ENCODE peak calls at places on chromosomes 3 and 15, in seven cellular contexts. L, T, R, P, J, C and M are unnamed samples.

GRCh38 chr3:101676765-101677435 is at the start of gene ZBTB11:
- DNase-seq in L (peak), T (peak), R (peak), P (peak), J (peak), C (peak), M (peak)

GRCh38 chr3:14296352-14296751 is 106.1 kb upstream of the SLC6A6 start:
- DNase-seq in L (no peak), T (no peak), R (no peak), P (no peak), J (no peak), C (no peak), M (no peak)

GRCh38 chr15:100309984-100310291 is 31.8 kb downstream of the ADAMTS17 start:
- DNase-seq in L (no peak), T (no peak), R (no peak), P (no peak), J (no peak), C (peak), M (no peak)

GRCh38 chr15:80660114-80660513 is 35.0 kb upstream of the ABHD17C start:
- DNase-seq in L (no peak), T (peak), R (no peak), P (peak), J (no peak), C (peak), M (no peak)

GRCh38 chr3:99232696-99233095 is 331.2 kb upstream of the DCBLD2 start:
- DNase-seq in L (no peak), T (no peak), R (no peak), P (no peak), J (no peak), C (no peak), M (no peak)

GRCh38 chr15:51171578-51171932 is 76.8 kb upstream of the TNFAIP8L3 start:
- DNase-seq in L (no peak), T (no peak), R (no peak), P (no peak), J (no peak), C (no peak), M (no peak)

GRCh38 chr3:188232676-188233075 is 78.7 kb downstream of the LPP start:
- DNase-seq in L (no peak), T (no peak), R (no peak), P (no peak), J (no peak), C (no peak), M (no peak)

GRCh38 chr15:84715442-84716035 is 400 bp downstream of the SEC11A start:
- DNase-seq in L (no peak), T (no peak), R (peak), P (no peak), J (peak), C (peak), M (no peak)

GRCh38 chr3:8191406-8191805 is 310.2 kb upstream of the LMCD1 start:
- DNase-seq in L (no peak), T (no peak), R (no peak), P (no peak), J (no peak), C (no peak), M (no peak)

GRCh38 chr3:170689218-170689874 is 103.5 kb upstream of the SLC7A14 start:
- DNase-seq in L (no peak), T (peak), R (no peak), P (peak), J (no peak), C (no peak), M (no peak)

GRCh38 chr3:66435988-66436387 is 64.8 kb downstream of the LRIG1 start:
- DNase-seq in L (no peak), T (no peak), R (no peak), P (no peak), J (no peak), C (no peak), M (no peak)

GRCh38 chr15:64858136-64858535 is 16.4 kb downstream of the PLEKHO2 start:
- DNase-seq in L (no peak), T (no peak), R (no peak), P (no peak), J (no peak), C (peak), M (no peak)

GRCh38 chr15:34472947-34473346 is 35.3 kb upstream of the GOLGA8A start:
- DNase-seq in L (no peak), T (no peak), R (no peak), P (no peak), J (no peak), C (no peak), M (no peak)

GRCh38 chr3:132448211-132448961 is 31.1 kb downstream of the DNAJC13 start:
- DNase-seq in L (no peak), T (no peak), R (no peak), P (no peak), J (no peak), C (peak), M (peak)

GRCh38 chr3:24640330-24640877 is 145.8 kb upstream of the THRB start:
- DNase-seq in L (no peak), T (peak), R (no peak), P (peak), J (no peak), C (peak), M (no peak)

GRCh38 chr15:100937171-100937570 is 18.0 kb downstream of the LRRK1 start:
- DNase-seq in L (no peak), T (no peak), R (no peak), P (no peak), J (no peak), C (no peak), M (no peak)

GRCh38 chr3:184654375-184654774 is 57.5 kb downstream of the MAGEF1 start:
- DNase-seq in L (no peak), T (no peak), R (no peak), P (no peak), J (no peak), C (no peak), M (no peak)

GRCh38 chr3:39724233-39724846 is 85.1 kb upstream of the MYRIP start:
- DNase-seq in L (no peak), T (no peak), R (no peak), P (no peak), J (no peak), C (peak), M (no peak)

GRCh38 chr15:70178335-70179084 is 80.8 kb upstream of the TLE3 start:
- DNase-seq in L (no peak), T (no peak), R (no peak), P (no peak), J (no peak), C (no peak), M (peak)

GRCh38 chr3:109545746-109546145 is 208.4 kb upstream of the DPPA4 start:
- DNase-seq in L (no peak), T (no peak), R (no peak), P (no peak), J (no peak), C (no peak), M (no peak)

GRCh38 chr15:74172751-74173544 is 562 bp upstream of the ISLR start:
- DNase-seq in L (no peak), T (no peak), R (no peak), P (no peak), J (no peak), C (peak), M (peak)

GRCh38 chr3:175479800-175480199 is 620.7 kb downstream of the NAALADL2 start:
- DNase-seq in L (no peak), T (no peak), R (no peak), P (no peak), J (no peak), C (no peak), M (no peak)

GRCh38 chr3:30711867-30712266 is 105.5 kb downstream of the TGFBR2 start:
- DNase-seq in L (no peak), T (no peak), R (no peak), P (no peak), J (no peak), C (no peak), M (no peak)

GRCh38 chr3:101950985-101951733 is 101.8 kb downstream of the NFKBIZ start:
- DNase-seq in L (no peak), T (no peak), R (no peak), P (no peak), J (no peak), C (no peak), M (no peak)

GRCh38 chr15:35506272-35506870 is 39.6 kb downstream of the DPH6 start:
- DNase-seq in L (no peak), T (no peak), R (no peak), P (no peak), J (no peak), C (peak), M (no peak)

GRCh38 chr15:27866505-27867165 is 232.5 kb downstream of the OCA2 start:
- DNase-seq in L (no peak), T (no peak), R (no peak), P (no peak), J (no peak), C (no peak), M (peak)

GRCh38 chr3:119294402-119294888 is 262 bp downstream of the ARHGAP31 start:
- DNase-seq in L (peak), T (peak), R (peak), P (no peak), J (peak), C (no peak), M (peak)

GRCh38 chr15:85382942-85383341 is 2.5 kb downstream of the AKAP13 start:
- DNase-seq in L (no peak), T (no peak), R (no peak), P (no peak), J (no peak), C (no peak), M (no peak)

GRCh38 chr15:85582719-85583089 is 202.3 kb downstream of the AKAP13 start:
- DNase-seq in L (no peak), T (no peak), R (peak), P (no peak), J (peak), C (peak), M (peak)

GRCh38 chr3:50660386-50660785 is 14.3 kb upstream of the DOCK3 start:
- DNase-seq in L (no peak), T (no peak), R (peak), P (no peak), J (peak), C (no peak), M (no peak)

GRCh38 chr15:51288143-51289065 is 50.0 kb downstream of the CYP19A1 start:
- DNase-seq in L (no peak), T (no peak), R (peak), P (no peak), J (no peak), C (no peak), M (no peak)

GRCh38 chr3:171574556-171575240 is 114.5 kb upstream of the TNIK start:
- DNase-seq in L (no peak), T (no peak), R (no peak), P (no peak), J (no peak), C (no peak), M (no peak)

GRCh38 chr3:131178710-131179375 is 152.2 kb downstream of the NEK11 start:
- DNase-seq in L (no peak), T (no peak), R (no peak), P (no peak), J (no peak), C (no peak), M (no peak)